ENCODE peak calls at places on chromosomes 4 and X, in five cellular contexts. One of them, this sample, is unnamed.
A peak's percentile ranks its signal among the peaks of the same experiment; 100 is the strongest.

GRCh38 chrX:71955530-71956120 is 45.0 kb downstream of the NHSL2 start:
- DNase-seq in NCI-H1105: no peak
- DNase-seq in germinal center: no peak
- DNase-seq in midbrain: no peak
- DNase-seq in NCI-H1694: no peak
- DNase-seq in this sample: no peak

GRCh38 chr4:180635276-180635675 is 1607.9 kb upstream of the TENM3 start:
- DNase-seq in NCI-H1105: no peak
- DNase-seq in germinal center: no peak
- DNase-seq in midbrain: no peak
- DNase-seq in NCI-H1694: no peak
- DNase-seq in this sample: no peak

GRCh38 chrX:74118503-74118902 is 185.5 kb upstream of the ZCCHC13 start:
- DNase-seq in NCI-H1105: no peak
- DNase-seq in germinal center: no peak
- DNase-seq in midbrain: no peak
- DNase-seq in NCI-H1694: no peak
- DNase-seq in this sample: no peak

GRCh38 chr4:182600093-182600492 is 317.1 kb downstream of the DCTD start:
- DNase-seq in NCI-H1105: peak; percentile 10
- DNase-seq in germinal center: no peak
- DNase-seq in midbrain: no peak
- DNase-seq in NCI-H1694: peak; percentile 66
- DNase-seq in this sample: no peak

GRCh38 chr4:108224628-108225053 is 55.9 kb upstream of the LEF1 start:
- DNase-seq in NCI-H1105: no peak
- DNase-seq in germinal center: no peak
- DNase-seq in midbrain: no peak
- DNase-seq in NCI-H1694: no peak
- DNase-seq in this sample: no peak

GRCh38 chr4:15400911-15401671 is 26.7 kb upstream of the C1QTNF7 start:
- DNase-seq in NCI-H1105: no peak
- DNase-seq in germinal center: peak; percentile 16
- DNase-seq in midbrain: peak; percentile 17
- DNase-seq in NCI-H1694: no peak
- DNase-seq in this sample: no peak

GRCh38 chrX:39850630-39851152 is 247.1 kb downstream of the BCOR start:
- DNase-seq in NCI-H1105: no peak
- DNase-seq in germinal center: no peak
- DNase-seq in midbrain: no peak
- DNase-seq in NCI-H1694: peak; percentile 64
- DNase-seq in this sample: no peak

GRCh38 chrX:109485470-109486340 is 3.8 kb upstream of the GUCY2F start:
- DNase-seq in NCI-H1105: peak; percentile 15
- DNase-seq in germinal center: peak; percentile 24
- DNase-seq in midbrain: peak; percentile 86
- DNase-seq in NCI-H1694: peak; percentile 65
- DNase-seq in this sample: peak; percentile 31

GRCh38 chr4:8857682-8858187 is 13.9 kb downstream of the HMX1 start:
- DNase-seq in NCI-H1105: no peak
- DNase-seq in germinal center: no peak
- DNase-seq in midbrain: no peak
- DNase-seq in NCI-H1694: no peak
- DNase-seq in this sample: no peak

GRCh38 chr4:110164251-110164650 is 34.2 kb downstream of the ELOVL6 start:
- DNase-seq in NCI-H1105: no peak
- DNase-seq in germinal center: no peak
- DNase-seq in midbrain: no peak
- DNase-seq in NCI-H1694: no peak
- DNase-seq in this sample: no peak

GRCh38 chrX:112651766-112652165 is 28.0 kb downstream of the LHFPL1 start:
- DNase-seq in NCI-H1105: no peak
- DNase-seq in germinal center: no peak
- DNase-seq in midbrain: no peak
- DNase-seq in NCI-H1694: no peak
- DNase-seq in this sample: no peak

GRCh38 chr4:8319061-8319460 is 49.5 kb downstream of the HTRA3 start:
- DNase-seq in NCI-H1105: no peak
- DNase-seq in germinal center: no peak
- DNase-seq in midbrain: no peak
- DNase-seq in NCI-H1694: no peak
- DNase-seq in this sample: no peak

GRCh38 chr4:80535551-80535950 is 200.0 kb downstream of the CFAP299 start:
- DNase-seq in NCI-H1105: no peak
- DNase-seq in germinal center: no peak
- DNase-seq in midbrain: no peak
- DNase-seq in NCI-H1694: no peak
- DNase-seq in this sample: no peak

GRCh38 chr4:112778520-112778919 is 141.6 kb downstream of the LARP7 start:
- DNase-seq in NCI-H1105: no peak
- DNase-seq in germinal center: no peak
- DNase-seq in midbrain: no peak
- DNase-seq in NCI-H1694: no peak
- DNase-seq in this sample: no peak

GRCh38 chr4:182918791-182919302 is 1.7 kb upstream of the DCTD start:
- DNase-seq in NCI-H1105: no peak
- DNase-seq in germinal center: no peak
- DNase-seq in midbrain: no peak
- DNase-seq in NCI-H1694: no peak
- DNase-seq in this sample: no peak

GRCh38 chr4:8050555-8051206 is 107.9 kb downstream of the ABLIM2 start:
- DNase-seq in NCI-H1105: peak; percentile 66
- DNase-seq in germinal center: no peak
- DNase-seq in midbrain: peak; percentile 78
- DNase-seq in NCI-H1694: no peak
- DNase-seq in this sample: peak; percentile 86

GRCh38 chr4:176654565-176655216 is 138.0 kb downstream of the VEGFC start:
- DNase-seq in NCI-H1105: no peak
- DNase-seq in germinal center: no peak
- DNase-seq in midbrain: no peak
- DNase-seq in NCI-H1694: no peak
- DNase-seq in this sample: no peak

GRCh38 chr4:2891294-2891693 is 47.6 kb downstream of the ADD1 start:
- DNase-seq in NCI-H1105: no peak
- DNase-seq in germinal center: no peak
- DNase-seq in midbrain: no peak
- DNase-seq in NCI-H1694: no peak
- DNase-seq in this sample: no peak

GRCh38 chrX:81280148-81280547 is 78.2 kb downstream of the SH3BGRL start:
- DNase-seq in NCI-H1105: no peak
- DNase-seq in germinal center: no peak
- DNase-seq in midbrain: no peak
- DNase-seq in NCI-H1694: no peak
- DNase-seq in this sample: no peak

GRCh38 chrX:52265713-52266112 is 81.0 kb downstream of the MAGED4 start:
- DNase-seq in NCI-H1105: no peak
- DNase-seq in germinal center: no peak
- DNase-seq in midbrain: no peak
- DNase-seq in NCI-H1694: no peak
- DNase-seq in this sample: no peak

GRCh38 chrX:1462596-1463251 is 10.0 kb upstream of the ASMTL start:
- DNase-seq in NCI-H1105: no peak
- DNase-seq in germinal center: no peak
- DNase-seq in midbrain: no peak
- DNase-seq in NCI-H1694: no peak
- DNase-seq in this sample: no peak

GRCh38 chr4:173317003-173317402 is 17.2 kb downstream of the HMGB2 start:
- DNase-seq in NCI-H1105: no peak
- DNase-seq in germinal center: no peak
- DNase-seq in midbrain: no peak
- DNase-seq in NCI-H1694: no peak
- DNase-seq in this sample: no peak

GRCh38 chr4:73011629-73011985 is 57.9 kb downstream of the COX18 start:
- DNase-seq in NCI-H1105: no peak
- DNase-seq in germinal center: no peak
- DNase-seq in midbrain: no peak
- DNase-seq in NCI-H1694: no peak
- DNase-seq in this sample: no peak

GRCh38 chrX:3697701-3698279 is 15.7 kb downstream of the PRKX start:
- DNase-seq in NCI-H1105: peak; percentile 53
- DNase-seq in germinal center: no peak
- DNase-seq in midbrain: peak; percentile 67
- DNase-seq in NCI-H1694: no peak
- DNase-seq in this sample: no peak

GRCh38 chr4:17310269-17310652 is 201.6 kb downstream of the QDPR start:
- DNase-seq in NCI-H1105: no peak
- DNase-seq in germinal center: no peak
- DNase-seq in midbrain: no peak
- DNase-seq in NCI-H1694: no peak
- DNase-seq in this sample: no peak

GRCh38 chr4:119026662-119027444 is 108.8 kb upstream of the MYOZ2 start:
- DNase-seq in NCI-H1105: no peak
- DNase-seq in germinal center: no peak
- DNase-seq in midbrain: no peak
- DNase-seq in NCI-H1694: no peak
- DNase-seq in this sample: no peak

GRCh38 chr4:3197366-3198105 is 51.4 kb upstream of the MSANTD1 start:
- DNase-seq in NCI-H1105: no peak
- DNase-seq in germinal center: no peak
- DNase-seq in midbrain: no peak
- DNase-seq in NCI-H1694: no peak
- DNase-seq in this sample: no peak

GRCh38 chr4:142377345-142378091 is 468.6 kb downstream of the INPP4B start:
- DNase-seq in NCI-H1105: no peak
- DNase-seq in germinal center: no peak
- DNase-seq in midbrain: no peak
- DNase-seq in NCI-H1694: no peak
- DNase-seq in this sample: no peak

GRCh38 chr4:75660491-75660890 is 12.7 kb downstream of the G3BP2 start:
- DNase-seq in NCI-H1105: no peak
- DNase-seq in germinal center: no peak
- DNase-seq in midbrain: no peak
- DNase-seq in NCI-H1694: no peak
- DNase-seq in this sample: no peak

GRCh38 chr4:1983846-1984405 is 24.8 kb downstream of the NELFA start:
- DNase-seq in NCI-H1105: no peak
- DNase-seq in germinal center: no peak
- DNase-seq in midbrain: no peak
- DNase-seq in NCI-H1694: no peak
- DNase-seq in this sample: no peak

GRCh38 chr4:16269742-16270522 is 43.7 kb upstream of the TAPT1 start:
- DNase-seq in NCI-H1105: no peak
- DNase-seq in germinal center: no peak
- DNase-seq in midbrain: no peak
- DNase-seq in NCI-H1694: no peak
- DNase-seq in this sample: no peak

GRCh38 chrX:20507901-20508620 is 241.4 kb upstream of the RPS6KA3 start:
- DNase-seq in NCI-H1105: no peak
- DNase-seq in germinal center: no peak
- DNase-seq in midbrain: no peak
- DNase-seq in NCI-H1694: no peak
- DNase-seq in this sample: peak; percentile 10

GRCh38 chrX:73817381-73818199 is 254.6 kb downstream of the CHIC1 start:
- DNase-seq in NCI-H1105: no peak
- DNase-seq in germinal center: no peak
- DNase-seq in midbrain: no peak
- DNase-seq in NCI-H1694: no peak
- DNase-seq in this sample: no peak

GRCh38 chr4:123232439-123232838 is 164.2 kb upstream of the SPRY1 start:
- DNase-seq in NCI-H1105: no peak
- DNase-seq in germinal center: no peak
- DNase-seq in midbrain: no peak
- DNase-seq in NCI-H1694: no peak
- DNase-seq in this sample: no peak

GRCh38 chrX:2654436-2655340 is 36.4 kb upstream of the CD99 start:
- DNase-seq in NCI-H1105: no peak
- DNase-seq in germinal center: no peak
- DNase-seq in midbrain: no peak
- DNase-seq in NCI-H1694: no peak
- DNase-seq in this sample: no peak

GRCh38 chr4:114588305-114588704 is 10.3 kb upstream of the UGT8 start:
- DNase-seq in NCI-H1105: no peak
- DNase-seq in germinal center: no peak
- DNase-seq in midbrain: no peak
- DNase-seq in NCI-H1694: no peak
- DNase-seq in this sample: no peak

GRCh38 chrX:15151267-15152196 is 118.4 kb downstream of the ASB9 start:
- DNase-seq in NCI-H1105: no peak
- DNase-seq in germinal center: peak; percentile 2
- DNase-seq in midbrain: no peak
- DNase-seq in NCI-H1694: no peak
- DNase-seq in this sample: no peak

GRCh38 chr4:106569151-106570029 is 200.8 kb upstream of the GIMD1 start:
- DNase-seq in NCI-H1105: no peak
- DNase-seq in germinal center: no peak
- DNase-seq in midbrain: no peak
- DNase-seq in NCI-H1694: no peak
- DNase-seq in this sample: no peak

GRCh38 chr4:26788341-26788733 is 72.3 kb upstream of the STIM2 start:
- DNase-seq in NCI-H1105: no peak
- DNase-seq in germinal center: no peak
- DNase-seq in midbrain: no peak
- DNase-seq in NCI-H1694: no peak
- DNase-seq in this sample: no peak